ENCODE peak calls at places on chromosomes 7 and 10, in five cellular contexts. Z, P, Q, A and S are unnamed samples.

GRCh38 chr7:156751319-156751718 is 110.7 kb downstream of the RNF32 start:
- DNase-seq in Z (no peak), P (peak), Q (no peak), A (no peak), S (no peak)

GRCh38 chr7:66055321-66055956 is 20.2 kb upstream of the ASL start:
- DNase-seq in Z (peak), P (no peak), Q (no peak), A (no peak), S (no peak)

GRCh38 chr7:116271980-116272886 is 61.9 kb downstream of the TES start:
- DNase-seq in Z (no peak), P (peak), Q (no peak), A (no peak), S (no peak)

GRCh38 chr7:41709621-41710020 is 6.7 kb upstream of the INHBA start:
- DNase-seq in Z (no peak), P (no peak), Q (no peak), A (no peak), S (no peak)

GRCh38 chr7:47893238-47893637 is 55.0 kb downstream of the PKD1L1 start:
- DNase-seq in Z (no peak), P (peak), Q (peak), A (peak), S (peak)

GRCh38 chr7:127769696-127770400 is 117.9 kb downstream of the SND1 start:
- DNase-seq in Z (no peak), P (no peak), Q (no peak), A (no peak), S (no peak)

GRCh38 chr7:26397786-26398435 is 106.2 kb downstream of the SNX10 start:
- DNase-seq in Z (no peak), P (no peak), Q (no peak), A (peak), S (peak)

GRCh38 chr7:3835102-3835501 is 534.0 kb downstream of the SDK1 start:
- DNase-seq in Z (no peak), P (no peak), Q (no peak), A (no peak), S (no peak)

GRCh38 chr7:377069-378040 is 87.4 kb downstream of the FOXL3 start:
- DNase-seq in Z (no peak), P (no peak), Q (no peak), A (peak), S (no peak)

GRCh38 chr7:142637240-142637639 is 112.0 kb upstream of the PRSS1 start:
- DNase-seq in Z (no peak), P (no peak), Q (no peak), A (no peak), S (no peak)

GRCh38 chr7:141133646-141134045 is 59.8 kb downstream of the TMEM178B start:
- DNase-seq in Z (no peak), P (no peak), Q (no peak), A (no peak), S (no peak)

GRCh38 chr10:72087969-72088878 is at the start of gene SPOCK2:
- DNase-seq in Z (no peak), P (no peak), Q (no peak), A (no peak), S (no peak)

GRCh38 chr7:12092499-12093130 is 118.5 kb upstream of the TMEM106B start:
- DNase-seq in Z (no peak), P (no peak), Q (no peak), A (no peak), S (no peak)

GRCh38 chr7:151091431-151091830 is 5.2 kb downstream of the AGAP3 start:
- DNase-seq in Z (no peak), P (no peak), Q (no peak), A (peak), S (no peak)

GRCh38 chr10:124436191-124436638 is 13.6 kb downstream of the NKX1-2 start:
- DNase-seq in Z (peak), P (no peak), Q (peak), A (no peak), S (no peak)

GRCh38 chr7:22791204-22792158 is 31.2 kb downstream of the TOMM7 start:
- DNase-seq in Z (no peak), P (no peak), Q (no peak), A (no peak), S (no peak)

GRCh38 chr10:48503293-48503911 is 101.5 kb downstream of the ARHGAP22 start:
- DNase-seq in Z (no peak), P (no peak), Q (no peak), A (no peak), S (no peak)

GRCh38 chr7:127850195-127850594 is 181.0 kb downstream of the LRRC4 start:
- DNase-seq in Z (no peak), P (no peak), Q (no peak), A (no peak), S (no peak)

GRCh38 chr10:49526624-49527023 is 12.3 kb downstream of the ERCC6 start:
- DNase-seq in Z (no peak), P (no peak), Q (no peak), A (peak), S (no peak)

GRCh38 chr10:22903694-22904093 is 24.2 kb upstream of the ARMC3 start:
- DNase-seq in Z (no peak), P (no peak), Q (no peak), A (no peak), S (no peak)

GRCh38 chr10:79335094-79335469 is 12.2 kb upstream of the PPIF start:
- DNase-seq in Z (no peak), P (no peak), Q (no peak), A (no peak), S (no peak)

GRCh38 chr10:124722812-124723783 is 21.1 kb downstream of the FAM53B start:
- DNase-seq in Z (peak), P (no peak), Q (no peak), A (peak), S (no peak)

GRCh38 chr7:103778929-103779328 is 210.5 kb downstream of the RELN start:
- DNase-seq in Z (no peak), P (no peak), Q (no peak), A (no peak), S (no peak)

GRCh38 chr7:20745716-20746115 is 41.0 kb downstream of the SP8 start:
- DNase-seq in Z (no peak), P (no peak), Q (no peak), A (no peak), S (peak)

GRCh38 chr10:36946598-36946997 is 178.8 kb upstream of the ANKRD30A start:
- DNase-seq in Z (no peak), P (no peak), Q (no peak), A (no peak), S (no peak)

GRCh38 chr7:116963234-116963633 is 9.9 kb downstream of the ST7 start:
- DNase-seq in Z (no peak), P (no peak), Q (no peak), A (no peak), S (no peak)

GRCh38 chr7:16509829-16510228 is 16.8 kb upstream of the LRRC72 start:
- DNase-seq in Z (no peak), P (no peak), Q (no peak), A (no peak), S (no peak)

GRCh38 chr10:119852277-119852676 is 20.4 kb downstream of the MCMBP start:
- DNase-seq in Z (no peak), P (no peak), Q (no peak), A (no peak), S (no peak)

GRCh38 chr10:50917486-50917885 is 32.1 kb upstream of the A1CF start:
- DNase-seq in Z (no peak), P (no peak), Q (no peak), A (no peak), S (no peak)

GRCh38 chr10:132166216-132166950 is 20.4 kb upstream of the DPYSL4 start:
- DNase-seq in Z (no peak), P (no peak), Q (no peak), A (no peak), S (no peak)

GRCh38 chr10:77604063-77604462 is 33.5 kb downstream of the KCNMA1 start:
- DNase-seq in Z (no peak), P (no peak), Q (no peak), A (no peak), S (no peak)

GRCh38 chr10:77602231-77602912 is 35.2 kb downstream of the KCNMA1 start:
- DNase-seq in Z (no peak), P (no peak), Q (no peak), A (no peak), S (no peak)

GRCh38 chr10:77602913-77603528 is 34.6 kb downstream of the KCNMA1 start:
- DNase-seq in Z (no peak), P (no peak), Q (no peak), A (no peak), S (no peak)

GRCh38 chr10:77604941-77605351 is 32.7 kb downstream of the KCNMA1 start:
- DNase-seq in Z (no peak), P (no peak), Q (no peak), A (no peak), S (no peak)

GRCh38 chr10:77603529-77603927 is 34.1 kb downstream of the KCNMA1 start:
- DNase-seq in Z (no peak), P (no peak), Q (no peak), A (no peak), S (no peak)
- TF ChIP-seq SRF in Z (no peak), P (no peak), Q (no peak), A (no peak), S (no peak)

GRCh38 chr10:133394801-133395221 is 854 bp downstream of the MTG1 start:
- DNase-seq in Z (no peak), P (no peak), Q (no peak), A (peak), S (no peak)
- TF ChIP-seq SRF in Z (no peak), P (no peak), Q (no peak), A (no peak), S (no peak)

GRCh38 chr10:64506963-64507362 is 985.8 kb downstream of the REEP3 start:
- DNase-seq in Z (no peak), P (no peak), Q (no peak), A (peak), S (no peak)
- TF ChIP-seq SRF in Z (no peak), P (no peak), Q (no peak), A (no peak), S (no peak)

GRCh38 chr7:152137476-152138025 is 112.1 kb downstream of the GALNT11 start:
- DNase-seq in Z (no peak), P (no peak), Q (no peak), A (no peak), S (no peak)

GRCh38 chr7:152140067-152140466 is 114.6 kb downstream of the GALNT11 start:
- DNase-seq in Z (no peak), P (no peak), Q (no peak), A (no peak), S (no peak)

GRCh38 chr7:152133804-152134203 is 108.3 kb downstream of the GALNT11 start:
- DNase-seq in Z (no peak), P (no peak), Q (no peak), A (no peak), S (no peak)

GRCh38 chr7:152132812-152133211 is 107.3 kb downstream of the GALNT11 start:
- DNase-seq in Z (no peak), P (no peak), Q (no peak), A (no peak), S (no peak)

GRCh38 chr7:152136623-152137022 is 111.1 kb downstream of the GALNT11 start:
- DNase-seq in Z (no peak), P (no peak), Q (no peak), A (no peak), S (no peak)
- TF ChIP-seq SRF in Z (no peak), P (no peak), Q (no peak), A (no peak), S (no peak)

DNA sequence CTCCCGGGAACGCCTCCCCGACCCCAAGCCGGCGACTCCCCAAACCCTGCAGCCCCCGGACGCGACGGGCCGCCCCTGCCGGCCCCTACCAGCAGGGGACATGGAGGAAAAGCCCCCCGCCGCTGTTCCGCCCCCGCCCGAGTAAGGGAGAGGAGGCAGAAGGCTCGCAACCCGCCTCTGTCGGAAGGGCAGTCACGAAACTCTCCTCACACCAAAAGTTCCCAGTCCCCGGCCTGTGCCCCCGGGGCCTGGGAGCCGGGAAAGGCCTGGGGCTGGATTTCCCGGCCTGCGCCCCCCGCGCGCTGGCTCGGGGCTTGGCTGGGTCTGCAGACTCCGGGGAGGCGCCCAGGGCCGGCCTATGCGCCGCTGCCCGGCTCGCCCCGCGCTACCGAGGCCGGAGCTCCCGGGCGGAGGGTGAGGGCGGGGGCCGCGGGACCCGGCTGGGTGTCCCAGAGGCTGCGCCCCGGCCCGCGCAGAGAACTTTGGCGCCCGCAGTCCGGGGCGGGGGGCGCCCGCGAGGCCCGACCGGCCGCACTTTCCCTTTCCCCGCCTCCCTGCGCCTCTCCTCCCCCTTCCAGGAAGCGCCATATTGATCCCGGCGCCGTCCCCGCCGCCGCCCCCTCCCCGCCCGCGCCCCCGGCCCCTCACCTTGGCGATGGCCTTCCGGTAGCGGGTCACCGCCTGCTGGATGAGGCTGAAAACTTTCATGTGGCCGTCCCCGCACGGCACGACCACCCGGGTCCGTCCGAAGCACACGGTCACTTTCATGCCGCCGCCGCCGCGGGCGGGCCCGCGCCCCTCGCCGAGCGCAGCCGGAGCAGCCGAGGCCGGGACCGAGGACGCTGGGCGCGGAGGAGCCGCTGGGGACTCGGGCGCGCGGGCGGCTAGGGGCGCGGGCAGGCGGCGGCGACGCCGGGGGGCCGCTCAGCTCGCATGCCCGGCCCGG is 595 bp downstream of the PARD3 start:
- DNase-seq in Z (no peak), P (no peak), Q (peak), A (peak), S (peak)
- TF ChIP-seq SRF in Z (no peak), P (no peak), Q (no peak), A (no peak), S (no peak)

DNA sequence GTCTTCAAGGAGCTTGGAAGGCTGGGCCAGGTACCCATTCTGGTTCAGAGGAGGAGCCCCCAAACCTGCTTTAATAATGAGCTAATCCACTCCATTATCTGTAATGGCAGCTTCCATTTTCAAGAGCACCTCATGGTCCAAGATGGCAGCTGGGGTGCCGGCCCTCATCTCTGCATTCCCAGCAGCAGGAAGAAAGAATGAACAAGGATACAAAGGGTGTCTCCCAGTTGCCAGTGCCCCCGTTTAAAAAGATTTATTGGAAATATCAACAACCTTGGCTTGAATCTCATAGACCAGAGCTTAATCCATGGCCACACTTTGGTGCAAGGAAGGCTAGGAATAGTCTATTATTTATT is 8.5 kb downstream of the LAT2 start:
- DNase-seq in Z (no peak), P (no peak), Q (no peak), A (no peak), S (no peak)
- TF ChIP-seq SRF in Z (no peak), P (no peak), Q (no peak), A (no peak), S (no peak)